ENCODE peak calls at places on chromosomes 5 and 9, in six cellular contexts. One of them, this sample, is unnamed.

GRCh38 chr9:12933957-12934356 is 159.1 kb downstream of the LURAP1L start:
- DNase-seq in tibial artery: no peak
- DNase-seq in fibroblast of lung: peak
- DNase-seq in mucosa of descending colon: no peak
- DNase-seq in cardiac fibroblast: peak
- DNase-seq in neuronal stem cell: no peak
- DNase-seq in this sample: no peak

GRCh38 chr5:142611154-142611553 is 74.7 kb downstream of the FGF1 start:
- DNase-seq in cardiac fibroblast: peak
- DNase-seq in fibroblast of lung: peak
- DNase-seq in mucosa of descending colon: peak
- DNase-seq in tibial artery: peak
- DNase-seq in neuronal stem cell: peak
- DNase-seq in this sample: no peak

GRCh38 chr5:113376640-113377039 is 58.1 kb downstream of the TSSK1B start:
- DNase-seq in cardiac fibroblast: no peak
- DNase-seq in neuronal stem cell: no peak
- DNase-seq in tibial artery: no peak
- DNase-seq in mucosa of descending colon: no peak
- DNase-seq in fibroblast of lung: no peak
- DNase-seq in this sample: no peak

GRCh38 chr5:68260455-68260854 is 44.9 kb downstream of the PIK3R1 start:
- DNase-seq in mucosa of descending colon: no peak
- DNase-seq in cardiac fibroblast: no peak
- DNase-seq in neuronal stem cell: no peak
- DNase-seq in fibroblast of lung: no peak
- DNase-seq in tibial artery: no peak
- DNase-seq in this sample: no peak

GRCh38 chr9:36486454-36486932 is 86.2 kb upstream of the MELK start:
- DNase-seq in mucosa of descending colon: peak
- DNase-seq in cardiac fibroblast: peak
- DNase-seq in neuronal stem cell: peak
- DNase-seq in tibial artery: peak
- DNase-seq in fibroblast of lung: no peak
- DNase-seq in this sample: no peak

GRCh38 chr9:114786251-114786650 is 19.6 kb downstream of the TNFSF15 start:
- DNase-seq in mucosa of descending colon: no peak
- DNase-seq in cardiac fibroblast: peak
- DNase-seq in tibial artery: no peak
- DNase-seq in fibroblast of lung: no peak
- DNase-seq in neuronal stem cell: no peak
- DNase-seq in this sample: no peak

GRCh38 chr5:14264605-14265316 is 121.6 kb downstream of the TRIO start:
- DNase-seq in tibial artery: peak
- DNase-seq in mucosa of descending colon: peak
- DNase-seq in neuronal stem cell: peak
- DNase-seq in fibroblast of lung: peak
- DNase-seq in cardiac fibroblast: peak
- DNase-seq in this sample: peak

GRCh38 chr5:169450464-169450863 is 133.1 kb upstream of the SPDL1 start:
- DNase-seq in tibial artery: peak
- DNase-seq in mucosa of descending colon: no peak
- DNase-seq in neuronal stem cell: no peak
- DNase-seq in cardiac fibroblast: peak
- DNase-seq in fibroblast of lung: peak
- DNase-seq in this sample: no peak

GRCh38 chr5:59102437-59102836 is 519.6 kb downstream of the RAB3C start:
- DNase-seq in neuronal stem cell: no peak
- DNase-seq in mucosa of descending colon: no peak
- DNase-seq in fibroblast of lung: no peak
- DNase-seq in tibial artery: no peak
- DNase-seq in cardiac fibroblast: no peak
- DNase-seq in this sample: no peak

GRCh38 chr9:81559741-81560140 is 129.6 kb downstream of the TLE1 start:
- DNase-seq in mucosa of descending colon: no peak
- DNase-seq in tibial artery: no peak
- DNase-seq in fibroblast of lung: peak
- DNase-seq in neuronal stem cell: no peak
- DNase-seq in cardiac fibroblast: peak
- DNase-seq in this sample: no peak

GRCh38 chr9:128917151-128917849 is 3.5 kb upstream of the PHYHD1 start:
- DNase-seq in cardiac fibroblast: peak
- DNase-seq in neuronal stem cell: no peak
- DNase-seq in fibroblast of lung: peak
- DNase-seq in mucosa of descending colon: peak
- DNase-seq in tibial artery: peak
- DNase-seq in this sample: peak

DNA sequence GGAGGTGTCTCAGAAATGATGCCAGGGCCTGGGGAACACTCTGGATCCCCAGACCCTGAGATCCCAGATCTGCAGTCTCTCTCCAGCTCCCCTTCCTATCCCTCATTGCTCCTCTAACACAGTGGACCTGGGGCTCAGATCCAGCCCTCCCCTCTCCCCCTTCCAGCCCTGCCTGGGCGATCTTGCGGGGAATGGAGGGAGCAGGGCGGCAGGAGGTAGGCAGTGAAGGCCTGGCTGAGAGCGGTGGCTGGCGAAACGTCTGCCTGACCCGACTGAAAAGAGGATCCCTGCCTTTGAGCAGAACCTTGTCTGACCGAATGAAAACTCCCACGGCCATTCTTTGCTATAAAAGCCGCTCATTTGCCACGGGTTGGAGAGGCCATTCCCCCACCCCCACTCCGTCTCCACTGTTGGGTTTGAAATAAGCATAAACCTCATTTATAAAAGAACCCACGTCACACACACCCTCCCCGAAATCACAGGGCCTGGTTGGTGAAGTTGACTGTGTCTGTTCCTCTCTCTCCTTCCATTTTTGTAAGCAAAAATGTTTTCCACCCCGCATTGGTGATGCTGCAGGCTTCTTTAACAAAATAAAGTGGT is 8.8 kb downstream of the MSX2 start:
- DNase-seq in fibroblast of lung: no peak
- DNase-seq in cardiac fibroblast: no peak
- DNase-seq in neuronal stem cell: no peak
- DNase-seq in tibial artery: no peak
- DNase-seq in mucosa of descending colon: no peak
- DNase-seq in this sample: no peak
- H3K4me3 ChIP-seq in fibroblast of lung: no peak
- H3K4me3 ChIP-seq in cardiac fibroblast: no peak
- H3K4me3 ChIP-seq in neuronal stem cell: no peak
- H3K4me3 ChIP-seq in tibial artery: no peak
- H3K4me3 ChIP-seq in mucosa of descending colon: no peak
- H3K4me3 ChIP-seq in this sample: no peak

DNA sequence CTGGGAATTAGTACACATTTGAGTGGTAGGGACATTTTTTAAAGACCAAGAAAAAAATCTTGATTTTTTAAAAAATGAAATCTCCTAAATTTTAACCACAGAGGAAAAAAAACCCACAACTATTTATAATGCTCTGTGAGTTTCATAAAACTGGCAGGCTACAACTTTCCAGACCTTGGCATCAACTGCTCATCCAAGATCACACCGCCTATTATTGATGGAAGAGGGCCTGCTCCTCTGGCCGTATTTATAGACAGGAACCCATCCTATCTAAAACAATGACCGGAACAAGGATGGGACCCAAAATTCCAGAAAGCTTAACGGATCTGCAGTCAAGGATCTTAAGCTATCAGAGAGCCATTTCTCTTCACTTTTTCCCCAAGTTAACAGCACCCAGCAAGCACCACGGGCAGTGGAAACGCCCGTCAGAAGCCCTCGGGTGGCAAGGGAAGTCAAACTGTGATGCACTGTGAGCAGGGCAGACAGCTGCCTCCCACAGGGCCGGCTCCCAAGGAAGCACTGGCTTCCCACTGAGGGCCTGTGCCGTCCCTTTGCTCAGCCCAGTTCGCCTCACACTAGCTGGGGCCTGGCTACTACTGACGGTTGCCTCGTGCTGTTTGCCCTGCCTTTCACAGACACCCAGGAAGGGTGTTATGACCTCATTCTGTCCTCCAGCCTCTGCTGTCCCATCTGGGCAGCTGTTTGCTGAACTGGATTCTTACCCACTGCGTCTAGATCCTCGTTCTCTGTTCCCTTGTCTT is 62.8 kb downstream of the CDC14B start:
- DNase-seq in fibroblast of lung: no peak
- DNase-seq in neuronal stem cell: no peak
- DNase-seq in cardiac fibroblast: no peak
- DNase-seq in mucosa of descending colon: no peak
- DNase-seq in tibial artery: peak
- DNase-seq in this sample: no peak
- H3K4me3 ChIP-seq in fibroblast of lung: no peak
- H3K4me3 ChIP-seq in neuronal stem cell: no peak
- H3K4me3 ChIP-seq in cardiac fibroblast: no peak
- H3K4me3 ChIP-seq in mucosa of descending colon: no peak
- H3K4me3 ChIP-seq in tibial artery: peak
- H3K4me3 ChIP-seq in this sample: no peak

GRCh38 chr5:131265318-131265803 is 1.5 kb downstream of the CDC42SE2 start:
- DNase-seq in tibial artery: no peak
- DNase-seq in neuronal stem cell: no peak
- DNase-seq in mucosa of descending colon: no peak
- DNase-seq in cardiac fibroblast: peak
- DNase-seq in fibroblast of lung: peak
- DNase-seq in this sample: peak
- H3K4me3 ChIP-seq in tibial artery: peak
- H3K4me3 ChIP-seq in neuronal stem cell: no peak
- H3K4me3 ChIP-seq in mucosa of descending colon: peak
- H3K4me3 ChIP-seq in cardiac fibroblast: peak
- H3K4me3 ChIP-seq in fibroblast of lung: peak
- H3K4me3 ChIP-seq in this sample: peak

DNA sequence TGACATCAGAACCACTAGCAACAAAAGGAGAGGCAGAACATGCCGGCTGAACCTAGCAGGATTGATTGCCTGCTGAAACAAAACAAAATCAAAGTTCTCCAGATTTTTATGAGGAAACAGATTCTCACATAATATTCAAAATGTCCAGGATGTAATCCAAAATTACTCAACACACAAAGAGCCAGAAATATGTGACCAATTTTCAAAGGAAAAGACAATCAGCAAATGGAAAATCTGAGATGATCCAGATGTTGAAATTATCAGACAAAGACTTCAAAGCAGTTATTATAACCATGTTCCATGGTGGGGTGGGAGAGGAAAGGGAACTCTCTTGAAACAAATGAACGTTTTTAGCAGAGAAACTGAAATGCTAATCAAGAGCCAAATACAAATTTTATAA is 37.7 kb downstream of the UBTD2 start:
- DNase-seq in tibial artery: no peak
- DNase-seq in neuronal stem cell: no peak
- DNase-seq in cardiac fibroblast: peak
- DNase-seq in fibroblast of lung: peak
- DNase-seq in mucosa of descending colon: no peak
- DNase-seq in this sample: no peak
- H3K4me3 ChIP-seq in tibial artery: no peak
- H3K4me3 ChIP-seq in neuronal stem cell: no peak
- H3K4me3 ChIP-seq in cardiac fibroblast: no peak
- H3K4me3 ChIP-seq in fibroblast of lung: no peak
- H3K4me3 ChIP-seq in mucosa of descending colon: no peak
- H3K4me3 ChIP-seq in this sample: no peak

DNA sequence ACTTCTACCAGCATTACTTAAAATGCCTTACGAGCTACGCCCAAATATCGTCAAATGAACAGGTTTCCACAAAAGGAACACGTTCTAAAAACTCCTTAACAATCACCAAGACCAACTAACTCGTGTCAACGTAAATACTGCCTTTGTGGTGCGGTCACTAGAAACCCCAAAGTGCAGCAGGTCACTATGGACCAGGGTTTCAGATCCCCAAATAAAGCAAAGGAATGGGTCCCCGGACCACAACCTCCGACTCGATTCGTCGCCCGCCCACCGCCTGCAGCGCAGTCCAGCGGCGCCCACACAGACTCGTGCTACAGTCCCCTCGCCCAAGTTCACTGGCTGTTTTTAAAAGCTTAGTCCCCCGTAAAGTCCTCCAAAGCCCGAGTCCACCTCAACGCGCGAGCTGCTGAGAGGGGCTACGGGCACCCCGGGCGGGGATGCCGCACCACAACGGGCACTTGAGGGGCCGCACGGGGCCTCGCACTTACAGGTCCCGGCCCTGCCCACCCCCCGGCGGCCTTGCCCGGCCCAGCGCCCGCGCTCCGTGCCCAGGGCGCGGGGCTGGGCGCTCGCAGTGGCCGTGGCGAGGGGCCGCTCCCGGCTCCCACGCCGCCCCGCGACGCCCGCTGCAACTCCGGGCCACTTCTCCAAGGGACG is 1.1 kb downstream of the NFIB start:
- DNase-seq in fibroblast of lung: peak
- DNase-seq in tibial artery: peak
- DNase-seq in cardiac fibroblast: peak
- DNase-seq in mucosa of descending colon: peak
- DNase-seq in neuronal stem cell: peak
- DNase-seq in this sample: no peak
- H3K4me3 ChIP-seq in fibroblast of lung: peak
- H3K4me3 ChIP-seq in tibial artery: peak
- H3K4me3 ChIP-seq in cardiac fibroblast: peak
- H3K4me3 ChIP-seq in mucosa of descending colon: peak
- H3K4me3 ChIP-seq in neuronal stem cell: no peak
- H3K4me3 ChIP-seq in this sample: peak

GRCh38 chr9:137075275-137075775 is 2.0 kb upstream of the UAP1L1 start:
- DNase-seq in tibial artery: no peak
- DNase-seq in neuronal stem cell: no peak
- DNase-seq in fibroblast of lung: no peak
- DNase-seq in cardiac fibroblast: no peak
- DNase-seq in mucosa of descending colon: no peak
- DNase-seq in this sample: no peak

GRCh38 chr9:137074657-137075274 is 2.6 kb upstream of the UAP1L1 start:
- DNase-seq in neuronal stem cell: no peak
- DNase-seq in fibroblast of lung: no peak
- DNase-seq in cardiac fibroblast: no peak
- DNase-seq in mucosa of descending colon: no peak
- DNase-seq in tibial artery: no peak
- DNase-seq in this sample: no peak

GRCh38 chr9:137077758-137078693 is 709 bp downstream of the UAP1L1 start:
- DNase-seq in tibial artery: no peak
- DNase-seq in mucosa of descending colon: peak
- DNase-seq in neuronal stem cell: no peak
- DNase-seq in cardiac fibroblast: no peak
- DNase-seq in fibroblast of lung: no peak
- DNase-seq in this sample: no peak

GRCh38 chr9:137077010-137077747 is at the start of gene UAP1L1:
- DNase-seq in neuronal stem cell: no peak
- DNase-seq in cardiac fibroblast: peak
- DNase-seq in mucosa of descending colon: peak
- DNase-seq in fibroblast of lung: peak
- DNase-seq in tibial artery: peak
- DNase-seq in this sample: no peak

GRCh38 chr9:137076636-137077009 is 694 bp upstream of the UAP1L1 start:
- DNase-seq in cardiac fibroblast: no peak
- DNase-seq in fibroblast of lung: no peak
- DNase-seq in neuronal stem cell: no peak
- DNase-seq in tibial artery: no peak
- DNase-seq in mucosa of descending colon: no peak
- DNase-seq in this sample: no peak
- H3K4me3 ChIP-seq in cardiac fibroblast: peak
- H3K4me3 ChIP-seq in fibroblast of lung: peak
- H3K4me3 ChIP-seq in neuronal stem cell: no peak
- H3K4me3 ChIP-seq in tibial artery: peak
- H3K4me3 ChIP-seq in mucosa of descending colon: no peak
- H3K4me3 ChIP-seq in this sample: peak

DNA sequence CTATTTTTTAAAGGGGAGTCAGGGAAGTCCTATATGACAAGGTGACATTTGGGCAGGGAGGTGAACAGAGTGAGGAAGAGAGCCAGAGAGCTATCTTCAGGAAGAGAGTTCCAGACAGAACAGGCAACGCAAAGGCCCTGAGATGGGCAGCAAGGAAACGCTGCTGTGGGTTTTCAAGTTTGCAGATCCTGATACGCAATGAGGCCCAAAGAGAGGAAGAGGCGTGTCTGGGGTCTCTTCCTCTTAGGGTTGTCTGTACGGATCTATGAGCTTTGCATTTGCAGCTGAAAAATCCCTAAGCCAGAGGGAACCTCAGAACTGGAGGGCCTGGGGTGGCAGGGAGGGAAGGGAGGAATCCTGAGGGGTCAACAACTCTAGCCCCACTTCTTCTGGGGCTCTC is 13.6 kb downstream of the FAT2 start:
- DNase-seq in fibroblast of lung: no peak
- DNase-seq in mucosa of descending colon: peak
- DNase-seq in tibial artery: no peak
- DNase-seq in neuronal stem cell: no peak
- DNase-seq in cardiac fibroblast: no peak
- DNase-seq in this sample: no peak
- H3K4me3 ChIP-seq in fibroblast of lung: no peak
- H3K4me3 ChIP-seq in mucosa of descending colon: no peak
- H3K4me3 ChIP-seq in tibial artery: no peak
- H3K4me3 ChIP-seq in neuronal stem cell: no peak
- H3K4me3 ChIP-seq in cardiac fibroblast: no peak
- H3K4me3 ChIP-seq in this sample: no peak